ENCODE peak calls at places on chromosomes 6 and 20, in seven cellular contexts. One of them, this sample, is unnamed.

GRCh38 chr20:38961530-38962043 is 557 bp upstream of the DHX35 start:
- DNase-seq in heart left ventricle: no peak
- DNase-seq in adrenal gland: peak; percentile 4
- DNase-seq in transverse colon: no peak
- DNase-seq in ovary: no peak
- DNase-seq in tibial nerve: no peak
- DNase-seq in IMR-90: no peak
- DNase-seq in this sample: no peak

GRCh38 chr6:20763311-20763710 is 229.1 kb downstream of the CDKAL1 start:
- DNase-seq in heart left ventricle: no peak
- DNase-seq in adrenal gland: no peak
- DNase-seq in transverse colon: no peak
- DNase-seq in ovary: no peak
- DNase-seq in tibial nerve: no peak
- DNase-seq in IMR-90: no peak
- DNase-seq in this sample: no peak

GRCh38 chr6:2733324-2733723 is 17.4 kb downstream of the MYLK4 start:
- DNase-seq in heart left ventricle: peak; percentile 73
- DNase-seq in adrenal gland: peak; percentile 76
- DNase-seq in transverse colon: peak; percentile 47
- DNase-seq in ovary: no peak
- DNase-seq in tibial nerve: no peak
- DNase-seq in IMR-90: peak; percentile 23
- DNase-seq in this sample: peak; percentile 90

GRCh38 chr6:135819665-135820064 is 31.8 kb upstream of the PDE7B start:
- DNase-seq in heart left ventricle: no peak
- DNase-seq in adrenal gland: no peak
- DNase-seq in transverse colon: no peak
- DNase-seq in ovary: no peak
- DNase-seq in tibial nerve: no peak
- DNase-seq in IMR-90: no peak
- DNase-seq in this sample: no peak

GRCh38 chr6:152981989-152982767 is 663 bp downstream of the FBXO5 start:
- DNase-seq in heart left ventricle: peak; percentile 25
- DNase-seq in adrenal gland: no peak
- DNase-seq in transverse colon: peak; percentile 14
- DNase-seq in ovary: peak; percentile 66
- DNase-seq in tibial nerve: no peak
- DNase-seq in IMR-90: no peak
- DNase-seq in this sample: peak; percentile 90

GRCh38 chr6:36519352-36519751 is 27.9 kb downstream of the STK38 start:
- DNase-seq in heart left ventricle: no peak
- DNase-seq in adrenal gland: no peak
- DNase-seq in transverse colon: no peak
- DNase-seq in ovary: no peak
- DNase-seq in tibial nerve: no peak
- DNase-seq in IMR-90: no peak
- DNase-seq in this sample: no peak

GRCh38 chr6:85506441-85507093 is 56.7 kb downstream of the NT5E start:
- DNase-seq in heart left ventricle: no peak
- DNase-seq in adrenal gland: no peak
- DNase-seq in transverse colon: no peak
- DNase-seq in ovary: no peak
- DNase-seq in tibial nerve: no peak
- DNase-seq in IMR-90: no peak
- DNase-seq in this sample: no peak

GRCh38 chr6:128235556-128235955 is 284.8 kb downstream of the PTPRK start:
- DNase-seq in heart left ventricle: no peak
- DNase-seq in adrenal gland: no peak
- DNase-seq in transverse colon: no peak
- DNase-seq in ovary: no peak
- DNase-seq in tibial nerve: no peak
- DNase-seq in IMR-90: no peak
- DNase-seq in this sample: no peak

GRCh38 chr6:18323935-18324707 is 59.8 kb upstream of the DEK start:
- DNase-seq in heart left ventricle: no peak
- DNase-seq in adrenal gland: peak; percentile 25
- DNase-seq in transverse colon: no peak
- DNase-seq in ovary: no peak
- DNase-seq in tibial nerve: no peak
- DNase-seq in IMR-90: peak; percentile 61
- DNase-seq in this sample: no peak

GRCh38 chr6:85372188-85372914 is 77.5 kb upstream of the NT5E start:
- DNase-seq in heart left ventricle: no peak
- DNase-seq in adrenal gland: no peak
- DNase-seq in transverse colon: no peak
- DNase-seq in ovary: no peak
- DNase-seq in tibial nerve: no peak
- DNase-seq in IMR-90: no peak
- DNase-seq in this sample: no peak

GRCh38 chr20:52105573-52106422 is 85.8 kb downstream of the ZFP64 start:
- DNase-seq in heart left ventricle: no peak
- DNase-seq in adrenal gland: no peak
- DNase-seq in transverse colon: no peak
- DNase-seq in ovary: no peak
- DNase-seq in tibial nerve: no peak
- DNase-seq in IMR-90: peak; percentile 23
- DNase-seq in this sample: no peak

GRCh38 chr6:35161776-35162607 is 20.9 kb upstream of the TCP11 start:
- DNase-seq in heart left ventricle: no peak
- DNase-seq in adrenal gland: peak; percentile 71
- DNase-seq in transverse colon: no peak
- DNase-seq in ovary: no peak
- DNase-seq in tibial nerve: no peak
- DNase-seq in IMR-90: no peak
- DNase-seq in this sample: no peak

GRCh38 chr20:62900052-62900691 is 26.1 kb downstream of the DIDO1 start:
- DNase-seq in heart left ventricle: peak; percentile 75
- DNase-seq in adrenal gland: peak; percentile 86
- DNase-seq in transverse colon: peak; percentile 81
- DNase-seq in ovary: peak; percentile 85
- DNase-seq in tibial nerve: peak; percentile 49
- DNase-seq in IMR-90: peak; percentile 64
- DNase-seq in this sample: peak; percentile 91

GRCh38 chr6:67016921-67017460 is 1310.0 kb upstream of the EYS start:
- DNase-seq in heart left ventricle: no peak
- DNase-seq in adrenal gland: no peak
- DNase-seq in transverse colon: no peak
- DNase-seq in ovary: no peak
- DNase-seq in tibial nerve: no peak
- DNase-seq in IMR-90: no peak
- DNase-seq in this sample: no peak

GRCh38 chr6:167906899-167907298 is 80.2 kb downstream of the AFDN start:
- DNase-seq in heart left ventricle: peak; percentile 55
- DNase-seq in adrenal gland: peak; percentile 39
- DNase-seq in transverse colon: peak; percentile 74
- DNase-seq in ovary: no peak
- DNase-seq in tibial nerve: no peak
- DNase-seq in IMR-90: no peak
- DNase-seq in this sample: no peak

GRCh38 chr6:15485875-15486274 is 177.0 kb downstream of the DTNBP1 start:
- DNase-seq in heart left ventricle: no peak
- DNase-seq in adrenal gland: no peak
- DNase-seq in transverse colon: no peak
- DNase-seq in ovary: no peak
- DNase-seq in tibial nerve: no peak
- DNase-seq in IMR-90: no peak
- DNase-seq in this sample: no peak

GRCh38 chr20:9615766-9616454 is 101.5 kb downstream of the LAMP5 start:
- DNase-seq in heart left ventricle: no peak
- DNase-seq in adrenal gland: no peak
- DNase-seq in transverse colon: no peak
- DNase-seq in ovary: no peak
- DNase-seq in tibial nerve: no peak
- DNase-seq in IMR-90: no peak
- DNase-seq in this sample: no peak

GRCh38 chr20:50464026-50464724 is 46.0 kb upstream of the PTPN1 start:
- DNase-seq in heart left ventricle: peak; percentile 44
- DNase-seq in adrenal gland: peak; percentile 69
- DNase-seq in transverse colon: peak; percentile 58
- DNase-seq in ovary: peak; percentile 79
- DNase-seq in tibial nerve: no peak
- DNase-seq in IMR-90: peak; percentile 49
- DNase-seq in this sample: peak; percentile 84

GRCh38 chr6:18022398-18023231 is 35.2 kb upstream of the KIF13A start:
- DNase-seq in heart left ventricle: no peak
- DNase-seq in adrenal gland: no peak
- DNase-seq in transverse colon: no peak
- DNase-seq in ovary: no peak
- DNase-seq in tibial nerve: no peak
- DNase-seq in IMR-90: peak; percentile 57
- DNase-seq in this sample: no peak

GRCh38 chr6:125953502-125953875 is 3.1 kb upstream of the HINT3 start:
- DNase-seq in heart left ventricle: no peak
- DNase-seq in adrenal gland: no peak
- DNase-seq in transverse colon: peak; percentile 72
- DNase-seq in ovary: no peak
- DNase-seq in tibial nerve: no peak
- DNase-seq in IMR-90: no peak
- DNase-seq in this sample: peak; percentile 72

GRCh38 chr6:125950293-125950692 is 6.3 kb upstream of the HINT3 start:
- DNase-seq in heart left ventricle: no peak
- DNase-seq in adrenal gland: no peak
- DNase-seq in transverse colon: no peak
- DNase-seq in ovary: no peak
- DNase-seq in tibial nerve: no peak
- DNase-seq in IMR-90: peak; percentile 84
- DNase-seq in this sample: no peak

GRCh38 chr6:125951323-125951722 is 5.2 kb upstream of the HINT3 start:
- DNase-seq in heart left ventricle: no peak
- DNase-seq in adrenal gland: no peak
- DNase-seq in transverse colon: no peak
- DNase-seq in ovary: no peak
- DNase-seq in tibial nerve: no peak
- DNase-seq in IMR-90: no peak
- DNase-seq in this sample: no peak

GRCh38 chr6:125954735-125955410 is 1.7 kb upstream of the HINT3 start:
- DNase-seq in heart left ventricle: no peak
- DNase-seq in adrenal gland: no peak
- DNase-seq in transverse colon: no peak
- DNase-seq in ovary: no peak
- DNase-seq in tibial nerve: no peak
- DNase-seq in IMR-90: no peak
- DNase-seq in this sample: no peak

DNA sequence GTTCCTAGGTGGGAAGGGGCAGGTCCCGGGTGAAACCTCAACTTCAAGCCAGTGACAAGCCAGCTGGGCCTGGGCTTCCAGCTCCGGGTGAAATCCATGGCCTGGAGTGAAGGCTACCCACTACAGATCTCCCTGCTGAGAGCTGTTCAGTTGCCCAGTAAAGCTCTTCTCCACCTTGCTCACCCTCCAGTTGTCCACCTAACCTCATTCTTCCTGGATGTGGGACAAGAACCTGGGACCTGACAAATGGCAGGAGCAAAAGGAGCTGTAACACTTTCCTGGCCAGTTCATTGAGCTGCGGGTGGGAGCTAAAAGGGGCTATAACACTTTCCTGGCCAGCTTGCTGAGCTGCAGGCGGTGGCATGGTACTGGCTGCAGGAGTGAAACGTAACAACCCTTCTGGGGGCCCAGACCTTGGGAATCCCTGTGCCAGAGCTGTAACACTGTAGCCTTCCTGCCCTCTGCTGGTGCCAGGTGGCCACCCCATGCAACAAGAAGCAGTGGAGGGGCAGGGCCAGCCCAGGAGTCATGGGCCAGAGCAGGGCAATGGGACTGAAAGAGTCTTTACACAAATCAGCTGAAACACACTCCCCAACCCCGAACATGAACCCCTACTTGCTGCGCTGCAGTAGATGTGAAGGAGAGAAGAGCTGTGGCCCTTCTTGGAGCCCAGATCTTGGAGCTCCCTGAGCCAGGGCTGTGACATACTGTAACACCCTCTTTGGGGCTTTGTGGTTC is 3.6 kb upstream of the HINT3 start:
- DNase-seq in heart left ventricle: no peak
- DNase-seq in adrenal gland: peak; percentile 17
- DNase-seq in transverse colon: peak; percentile 23
- DNase-seq in ovary: no peak
- DNase-seq in tibial nerve: no peak
- DNase-seq in IMR-90: peak; percentile 53
- DNase-seq in this sample: peak; percentile 71
- H3K27ac ChIP-seq in heart left ventricle: no peak overlapping the region
- H3K27ac ChIP-seq in adrenal gland: no peak overlapping the region
- H3K27ac ChIP-seq in transverse colon: no peak overlapping the region
- H3K27ac ChIP-seq in ovary: no peak overlapping the region
- H3K27ac ChIP-seq in tibial nerve: no peak overlapping the region
- H3K27ac ChIP-seq in IMR-90: no peak overlapping the region
- H3K27ac ChIP-seq in this sample: no peak overlapping the region

DNA sequence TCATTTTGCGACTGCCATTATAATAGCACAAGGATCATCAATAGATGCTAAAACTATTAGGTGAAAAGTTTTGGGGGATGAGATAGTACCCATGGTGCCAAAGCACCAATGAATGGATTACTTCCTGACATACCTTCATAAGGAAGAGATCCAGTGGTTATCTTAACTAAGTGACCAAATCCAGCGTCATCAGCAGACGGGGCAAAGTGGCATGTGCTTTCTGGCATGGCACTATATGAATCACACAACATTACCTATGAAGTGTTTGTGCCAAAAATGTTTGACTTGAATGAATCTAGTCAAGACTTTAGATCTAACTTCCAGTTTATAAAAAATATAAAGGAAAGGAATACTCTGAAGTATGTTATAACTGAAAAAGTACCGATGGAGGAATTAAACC is 10.8 kb downstream of the TRIM26 start:
- DNase-seq in heart left ventricle: no peak
- DNase-seq in adrenal gland: no peak
- DNase-seq in transverse colon: no peak
- DNase-seq in ovary: no peak
- DNase-seq in tibial nerve: no peak
- DNase-seq in IMR-90: no peak
- DNase-seq in this sample: no peak
- H3K9me3 ChIP-seq in heart left ventricle: no peaks in the 10 kb centered on the region
- H3K9me3 ChIP-seq in adrenal gland: no peaks in the 10 kb centered on the region
- H3K9me3 ChIP-seq in transverse colon: no peaks in the 10 kb centered on the region
- H3K9me3 ChIP-seq in ovary: no peaks in the 10 kb centered on the region
- H3K9me3 ChIP-seq in tibial nerve: no peaks in the 10 kb centered on the region
- H3K9me3 ChIP-seq in IMR-90: no peaks in the 10 kb centered on the region
- H3K9me3 ChIP-seq in this sample: no peaks in the 10 kb centered on the region

DNA sequence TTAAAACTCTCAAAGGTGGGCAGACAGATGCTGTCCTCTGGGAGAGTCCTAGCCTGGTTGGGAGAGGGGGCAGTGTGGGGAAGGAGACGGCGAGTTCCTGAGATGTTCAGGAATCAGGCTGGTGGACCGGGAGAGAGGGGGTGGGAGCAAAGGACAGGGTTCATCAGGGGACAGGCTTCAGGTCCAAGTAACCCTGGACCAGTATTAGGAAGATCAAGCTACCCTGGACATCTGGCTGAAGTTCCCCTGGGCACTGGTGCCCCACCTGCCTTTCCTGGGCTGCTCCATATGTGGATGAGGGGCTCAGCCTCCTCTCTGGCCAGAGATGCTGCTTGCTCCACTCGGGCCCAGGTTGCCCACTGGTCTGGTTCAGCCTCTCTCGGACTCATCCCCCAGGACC is 1.1 kb upstream of the IP6K3 start:
- DNase-seq in heart left ventricle: no peak
- DNase-seq in adrenal gland: no peak
- DNase-seq in transverse colon: no peak
- DNase-seq in ovary: no peak
- DNase-seq in tibial nerve: no peak
- DNase-seq in IMR-90: no peak
- DNase-seq in this sample: no peak
- TF ChIP-seq POLR2A in heart left ventricle: no peak
- TF ChIP-seq POLR2A in adrenal gland: no peak
- TF ChIP-seq POLR2A in transverse colon: no peak
- TF ChIP-seq POLR2A in ovary: no peak
- TF ChIP-seq POLR2A in tibial nerve: no peak
- TF ChIP-seq POLR2A in IMR-90: no peak
- TF ChIP-seq POLR2A in this sample: no peak

GRCh38 chr6:121449331-121449730 is 13.9 kb downstream of the GJA1 start:
- DNase-seq in heart left ventricle: no peak
- DNase-seq in adrenal gland: no peak
- DNase-seq in transverse colon: no peak
- DNase-seq in ovary: no peak
- DNase-seq in tibial nerve: no peak
- DNase-seq in IMR-90: no peak
- DNase-seq in this sample: no peak
- H3K27ac ChIP-seq in heart left ventricle: no peak overlapping the region
- H3K27ac ChIP-seq in adrenal gland: no peak overlapping the region
- H3K27ac ChIP-seq in transverse colon: no peak overlapping the region
- H3K27ac ChIP-seq in ovary: no peak overlapping the region
- H3K27ac ChIP-seq in tibial nerve: no peak overlapping the region
- H3K27ac ChIP-seq in IMR-90: no peak overlapping the region
- H3K27ac ChIP-seq in this sample: no peak overlapping the region

This sample was measured in spleen.